ENCODE peak calls at places on chromosome 7, in four cellular contexts. U is K562, I is HepG2, C is GM12878. X is an unnamed sample.

GRCh38 chr7:150863946-150864345 is 11.6 kb downstream of the AOC1 start:
- DNase-seq in U (peak), I (no peak), C (no peak), X (no peak)

GRCh38 chr7:107691713-107692112 is 31.1 kb downstream of the SLC26A4 start:
- DNase-seq in U (no peak), I (no peak), C (no peak), X (no peak)

GRCh38 chr7:25663877-25664276 is 435.6 kb upstream of the NPVF start:
- DNase-seq in U (no peak), I (no peak), C (no peak), X (no peak)

GRCh38 chr7:1710936-1711335 is 40.9 kb downstream of the ELFN1 start:
- DNase-seq in U (no peak), I (no peak), C (no peak), X (no peak)

GRCh38 chr7:70376561-70377031 is 755.3 kb upstream of the GALNT17 start:
- DNase-seq in U (no peak), I (no peak), C (no peak), X (no peak)

GRCh38 chr7:121032645-121033460 is 44.3 kb downstream of the CPED1 start:
- DNase-seq in U (no peak), I (no peak), C (no peak), X (no peak)

GRCh38 chr7:110442386-110442837 is 648.5 kb upstream of the LRRN3 start:
- DNase-seq in U (no peak), I (peak), C (no peak), X (peak)

GRCh38 chr7:24722386-24723177 is 34.7 kb downstream of the GSDME start:
- DNase-seq in U (no peak), I (no peak), C (no peak), X (peak)

GRCh38 chr7:102463841-102464576 is 654 bp downstream of the ALKBH4 start:
- DNase-seq in U (no peak), I (no peak), C (no peak), X (no peak)

GRCh38 chr7:74092321-74092963 is 8.8 kb downstream of the LIMK1 start:
- DNase-seq in U (peak), I (no peak), C (no peak), X (no peak)

GRCh38 chr7:48048113-48048512 is 12.8 kb downstream of the C7orf57 start:
- DNase-seq in U (no peak), I (no peak), C (no peak), X (no peak)

GRCh38 chr7:46015107-46015868 is 94.2 kb upstream of the IGFBP3 start:
- DNase-seq in U (no peak), I (peak), C (no peak), X (no peak)

GRCh38 chr7:38905026-38905759 is 3.8 kb downstream of the VPS41 start:
- DNase-seq in U (no peak), I (no peak), C (no peak), X (no peak)

GRCh38 chr7:156386097-156386496 is 254.5 kb upstream of the RNF32 start:
- DNase-seq in U (no peak), I (peak), C (no peak), X (no peak)

GRCh38 chr7:3232228-3232627 is 68.8 kb upstream of the SDK1 start:
- DNase-seq in U (no peak), I (no peak), C (no peak), X (no peak)

GRCh38 chr7:142885311-142886230 is at the start of gene TRPV6:
- DNase-seq in U (no peak), I (no peak), C (no peak), X (no peak)

GRCh38 chr7:116499168-116500070 is at the start of gene CAV2:
- DNase-seq in U (peak), I (no peak), C (no peak), X (peak)

GRCh38 chr7:127478040-127478386 is 85.5 kb upstream of the ZNF800 start:
- DNase-seq in U (no peak), I (no peak), C (no peak), X (peak)

GRCh38 chr7:17279081-17279480 is 19.4 kb upstream of the AHR start:
- DNase-seq in U (no peak), I (no peak), C (no peak), X (no peak)

GRCh38 chr7:50978633-50979215 is 196.0 kb upstream of the GRB10 start:
- DNase-seq in U (no peak), I (peak), C (no peak), X (no peak)

GRCh38 chr7:92953657-92954056 is 117.3 kb upstream of the CDK6 start:
- DNase-seq in U (no peak), I (no peak), C (no peak), X (peak)

GRCh38 chr7:7858559-7858958 is 110.0 kb upstream of the GLCCI1 start:
- DNase-seq in U (no peak), I (no peak), C (no peak), X (no peak)

GRCh38 chr7:3453398-3453797 is 152.3 kb downstream of the SDK1 start:
- DNase-seq in U (no peak), I (no peak), C (no peak), X (no peak)

GRCh38 chr7:101803203-101804086 is 14.0 kb upstream of the CUX1 start:
- DNase-seq in U (no peak), I (peak), C (no peak), X (no peak)

GRCh38 chr7:128094686-128095085 is 63.4 kb upstream of the LRRC4 start:
- DNase-seq in U (no peak), I (no peak), C (no peak), X (no peak)

GRCh38 chr7:4017081-4017480 is 665.0 kb upstream of the FOXK1 start:
- DNase-seq in U (no peak), I (no peak), C (no peak), X (no peak)

GRCh38 chr7:83248000-83248399 is 85.3 kb upstream of the PCLO start:
- DNase-seq in U (no peak), I (no peak), C (no peak), X (no peak)

GRCh38 chr7:94364816-94365215 is 29.9 kb upstream of the COL1A2 start:
- DNase-seq in U (no peak), I (no peak), C (no peak), X (no peak)

GRCh38 chr7:41967156-41967555 is 264.3 kb upstream of the INHBA start:
- DNase-seq in U (no peak), I (no peak), C (no peak), X (no peak)

GRCh38 chr7:48424731-48425130 is 253.5 kb downstream of the ABCA13 start:
- DNase-seq in U (no peak), I (peak), C (no peak), X (peak)

GRCh38 chr7:142668495-142668894 is 80.8 kb upstream of the PRSS1 start:
- DNase-seq in U (no peak), I (no peak), C (no peak), X (no peak)

DNA sequence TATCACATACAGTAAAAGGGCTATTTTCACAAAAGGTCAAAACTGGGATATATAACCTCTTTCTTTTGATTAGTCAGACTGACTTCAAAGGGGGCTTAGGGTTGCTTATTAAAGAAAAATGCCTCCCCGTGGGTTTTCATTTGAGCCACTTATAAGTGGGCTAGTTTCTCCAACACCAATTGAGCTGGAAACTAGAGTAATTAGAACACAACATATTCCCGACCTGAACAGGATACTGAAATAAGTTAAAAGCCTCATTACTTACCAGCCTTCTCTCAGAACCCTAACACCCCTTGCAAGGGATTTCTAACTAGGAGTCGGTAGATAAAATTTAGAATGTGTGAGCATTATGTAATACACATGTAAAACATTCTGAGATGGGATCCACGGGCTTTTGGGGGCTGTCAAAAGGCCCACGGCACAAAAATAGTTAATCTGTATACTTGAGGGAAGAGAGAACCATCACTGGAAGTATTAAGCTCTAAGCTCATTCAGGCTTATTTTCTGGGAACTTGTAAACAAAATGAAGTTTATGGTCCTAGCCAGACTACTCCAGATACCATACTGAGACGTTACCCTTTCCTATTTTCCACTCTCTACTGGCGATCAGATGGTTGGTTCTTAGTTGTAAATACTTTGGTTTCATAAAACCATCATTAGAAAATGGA is 29.3 kb upstream of the KMT2E start:
- DNase-seq in U (no peak), I (no peak), C (no peak), X (no peak)
- TF ChIP-seq TARDBP in U (no peak), I (no peak), C (no peak), X (no peak)

GRCh38 chr7:91264924-91265681 is 870 bp downstream of the FZD1 start:
- DNase-seq in U (peak), I (no peak), C (no peak), X (peak)
- TF ChIP-seq TARDBP in U (no peak), I (no peak), C (no peak), X (no peak)

DNA sequence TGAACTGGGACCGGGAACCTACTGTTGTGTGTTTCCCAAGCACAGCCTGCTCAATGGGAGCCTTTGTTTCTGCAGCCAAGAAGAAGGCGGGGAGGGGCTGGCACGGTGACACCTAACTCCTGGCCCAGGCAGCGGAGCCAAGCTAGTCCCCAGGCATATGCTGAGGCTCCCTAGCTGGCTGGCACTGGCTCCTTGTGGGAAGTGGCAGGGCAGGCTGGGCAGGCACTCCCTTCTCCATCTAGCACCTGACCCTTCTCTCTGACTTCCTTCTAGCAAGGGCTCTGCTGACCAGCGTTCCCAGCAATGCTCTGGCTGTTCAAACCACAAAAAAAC is 325.0 kb downstream of the PLXNA4 start:
- DNase-seq in U (no peak), I (peak), C (no peak), X (no peak)
- TF ChIP-seq TARDBP in U (no peak), I (no peak), C (no peak), X (no peak)

DNA sequence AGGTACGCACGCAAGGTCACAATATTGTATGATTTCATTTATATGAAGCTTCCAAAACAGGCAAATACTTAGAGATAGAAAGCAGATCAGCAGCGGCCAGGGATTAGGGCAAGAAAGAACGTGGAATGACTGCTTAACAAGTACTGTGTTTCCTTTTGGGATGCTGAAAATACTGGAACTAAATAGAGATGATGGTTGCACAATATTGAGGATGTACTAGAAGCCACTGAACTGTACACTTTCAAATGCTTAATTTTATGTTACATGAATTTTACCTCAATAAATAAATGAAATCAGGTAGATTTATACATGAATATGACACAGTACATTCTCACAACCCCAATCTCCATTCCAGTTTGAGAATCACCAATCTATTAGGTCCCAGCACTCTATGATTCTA is 15.6 kb downstream of the SEM1 start:
- DNase-seq in U (no peak), I (no peak), C (no peak), X (no peak)
- TF ChIP-seq TARDBP in U (no peak), I (no peak), C (no peak), X (no peak)

GRCh38 chr7:15489383-15489782 is 72.4 kb downstream of the AGMO start:
- DNase-seq in U (no peak), I (no peak), C (no peak), X (peak)

GRCh38 chr7:15481127-15481526 is 80.7 kb downstream of the AGMO start:
- DNase-seq in U (no peak), I (no peak), C (no peak), X (no peak)

GRCh38 chr7:15490261-15490660 is 71.6 kb downstream of the AGMO start:
- DNase-seq in U (no peak), I (no peak), C (no peak), X (no peak)

DNA sequence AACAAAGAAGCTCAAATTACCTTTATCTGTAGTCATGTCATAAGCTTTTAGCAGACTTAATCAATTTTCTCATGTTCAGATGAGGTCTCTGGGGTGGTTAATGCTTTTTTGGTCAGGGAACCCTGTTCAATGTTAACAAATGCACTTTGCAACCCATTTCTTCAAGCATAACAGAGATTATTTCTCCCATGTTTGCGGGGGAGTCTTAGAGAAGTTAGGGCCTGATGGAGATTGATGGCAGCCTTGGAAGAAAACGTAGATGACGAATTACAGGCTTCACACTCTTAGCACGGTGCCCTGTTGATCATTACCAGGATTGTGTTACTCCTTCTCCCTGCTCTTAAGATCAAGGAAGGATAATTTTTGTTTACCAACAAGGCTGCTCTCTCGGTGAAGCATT is 76.4 kb downstream of the AGMO start:
- DNase-seq in U (no peak), I (no peak), C (no peak), X (no peak)
- TF ChIP-seq TARDBP in U (no peak), I (no peak), C (no peak), X (no peak)

DNA sequence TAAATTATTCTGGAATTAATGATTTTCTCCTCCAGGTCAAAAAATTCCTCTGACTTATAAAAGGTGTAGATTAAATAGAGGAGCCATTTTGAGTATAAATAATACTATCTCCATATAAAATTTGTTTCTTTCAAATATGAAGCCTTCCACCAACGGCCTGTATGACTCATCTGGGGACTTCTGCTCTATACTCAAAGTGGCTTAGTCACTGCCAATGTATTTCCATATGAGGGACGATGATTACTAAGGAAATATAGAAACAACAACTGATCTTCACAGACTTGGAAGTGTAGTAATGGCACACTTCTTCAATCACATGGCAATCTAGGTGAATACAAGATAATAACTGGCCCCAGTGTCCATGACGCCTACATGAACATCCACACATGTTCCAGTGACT is 335.6 kb upstream of the HGF start:
- DNase-seq in U (no peak), I (no peak), C (no peak), X (no peak)
- TF ChIP-seq TARDBP in U (no peak), I (no peak), C (no peak), X (no peak)

GRCh38 chr7:134515569-134516468 is 11.5 kb upstream of the AKR1B10 start:
- DNase-seq in U (no peak), I (no peak), C (no peak), X (no peak)
- TF ChIP-seq TARDBP in U (no peak), I (no peak), C (no peak), X (no peak)

DNA sequence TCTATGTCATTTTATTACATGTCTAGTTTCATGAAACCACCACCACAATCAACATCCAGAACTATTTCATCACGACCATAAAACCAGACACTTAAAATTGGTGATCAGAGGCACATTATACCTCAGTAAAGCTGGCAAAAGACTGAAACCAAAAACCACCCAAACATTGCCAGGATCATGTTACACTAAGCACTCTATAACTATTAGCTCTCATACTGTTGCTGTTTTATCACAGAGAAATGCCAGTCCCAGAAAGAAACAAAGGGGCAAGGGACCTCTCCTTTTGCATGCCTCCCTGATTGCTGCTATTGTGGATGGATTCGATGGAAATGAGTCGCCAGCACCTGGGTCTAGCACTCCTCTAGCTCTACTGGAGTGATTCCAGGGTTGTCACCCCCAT is 300.9 kb downstream of the PLXNA4 start:
- DNase-seq in U (no peak), I (no peak), C (no peak), X (no peak)
- TF ChIP-seq TARDBP in U (no peak), I (no peak), C (no peak), X (no peak)

GRCh38 chr7:158815046-158815445 is 14.3 kb downstream of the ESYT2 start:
- DNase-seq in U (no peak), I (no peak), C (no peak), X (no peak)
- TF ChIP-seq TARDBP in U (no peak), I (no peak), C (no peak), X (no peak)

X was measured in HEK293T.